ENCODE peak calls at places on chromosome 20, in six cellular contexts. M is IMR-90, W is GM23248, B is HepG2, R is OCI-LY7, X is fibroblast of lung. F is an unnamed sample.

GRCh38 chr20:40663991-40664880 is 24.8 kb downstream of the MAFB start:
- DNase-seq in M (no peak), W (peak), B (no peak), R (no peak), X (no peak), F (no peak)

GRCh38 chr20:5557123-5557522 is 193.1 kb upstream of the SHLD1 start:
- DNase-seq in M (peak), W (peak), B (peak), R (peak), X (peak), F (peak)

GRCh38 chr20:13142143-13142542 is 78.9 kb upstream of the ISM1 start:
- DNase-seq in M (no peak), W (no peak), B (peak), R (no peak), X (peak), F (no peak)

GRCh38 chr20:59812286-59813125 is 120.9 kb downstream of the SYCP2 start:
- DNase-seq in M (no peak), W (no peak), B (no peak), R (no peak), X (no peak), F (no peak)

GRCh38 chr20:20731000-20731944 is 18.8 kb upstream of the RALGAPA2 start:
- DNase-seq in M (no peak), W (no peak), B (no peak), R (no peak), X (peak), F (no peak)

GRCh38 chr20:3716195-3716834 is 3.9 kb upstream of the SIGLEC1 start:
- DNase-seq in M (peak), W (peak), B (peak), R (peak), X (peak), F (peak)

GRCh38 chr20:42656130-42656529 is 533.6 kb downstream of the PTPRT start:
- DNase-seq in M (no peak), W (no peak), B (no peak), R (no peak), X (no peak), F (no peak)

GRCh38 chr20:4073852-4074741 is 58.7 kb upstream of the RNF24 start:
- DNase-seq in M (no peak), W (peak), B (no peak), R (no peak), X (no peak), F (no peak)

GRCh38 chr20:62698231-62698630 is 10.4 kb upstream of the NTSR1 start:
- DNase-seq in M (no peak), W (no peak), B (no peak), R (no peak), X (no peak), F (no peak)

GRCh38 chr20:7996898-7997297 is 22.7 kb downstream of the TMX4 start:
- DNase-seq in M (no peak), W (no peak), B (no peak), R (no peak), X (no peak), F (no peak)

GRCh38 chr20:13111249-13111911 is 102.6 kb downstream of the SPTLC3 start:
- DNase-seq in M (no peak), W (no peak), B (peak), R (no peak), X (no peak), F (no peak)

GRCh38 chr20:55535366-55535765 is 470.0 kb downstream of the CBLN4 start:
- DNase-seq in M (no peak), W (no peak), B (no peak), R (no peak), X (no peak), F (no peak)

GRCh38 chr20:10228330-10228729 is 9.7 kb downstream of the SNAP25 start:
- DNase-seq in M (no peak), W (no peak), B (peak), R (no peak), X (no peak), F (peak)

GRCh38 chr20:62158541-62158940 is 15.0 kb downstream of the SS18L1 start:
- DNase-seq in M (no peak), W (no peak), B (no peak), R (no peak), X (no peak), F (no peak)

GRCh38 chr20:19750907-19751636 is 7.0 kb upstream of the RIN2 start:
- DNase-seq in M (no peak), W (no peak), B (no peak), R (no peak), X (no peak), F (peak)

GRCh38 chr20:23268792-23269354 is 81.7 kb upstream of the NXT1 start:
- DNase-seq in M (no peak), W (no peak), B (peak), R (peak), X (no peak), F (no peak)

GRCh38 chr20:53990768-53991472 is 79.5 kb downstream of the BCAS1 start:
- DNase-seq in M (no peak), W (no peak), B (no peak), R (no peak), X (no peak), F (no peak)

GRCh38 chr20:18287546-18287914 is 797 bp upstream of the ZNF133 start:
- DNase-seq in M (no peak), W (peak), B (no peak), R (no peak), X (no peak), F (peak)

GRCh38 chr20:57007171-57007540 is 259.3 kb downstream of the BMP7 start:
- DNase-seq in M (no peak), W (no peak), B (no peak), R (peak), X (no peak), F (no peak)

GRCh38 chr20:38589351-38589750 is 8.4 kb downstream of the ADIG start:
- DNase-seq in M (no peak), W (no peak), B (no peak), R (no peak), X (no peak), F (no peak)

GRCh38 chr20:13312300-13312699 is 91.2 kb downstream of the ISM1 start:
- DNase-seq in M (no peak), W (peak), B (no peak), R (no peak), X (no peak), F (no peak)

GRCh38 chr20:48421547-48421946 is 406.3 kb downstream of the PREX1 start:
- DNase-seq in M (no peak), W (no peak), B (no peak), R (peak), X (no peak), F (no peak)

GRCh38 chr20:11067359-11067758 is 393.6 kb upstream of the JAG1 start:
- DNase-seq in M (no peak), W (peak), B (no peak), R (no peak), X (no peak), F (no peak)

GRCh38 chr20:6269163-6269873 is 146.5 kb upstream of the FERMT1 start:
- DNase-seq in M (no peak), W (no peak), B (no peak), R (no peak), X (no peak), F (no peak)

GRCh38 chr20:15099130-15099529 is 761.7 kb upstream of the FLRT3 start:
- DNase-seq in M (no peak), W (no peak), B (no peak), R (no peak), X (no peak), F (no peak)

GRCh38 chr20:21514553-21515251 is 838 bp upstream of the NKX2-2 start:
- DNase-seq in M (no peak), W (no peak), B (no peak), R (no peak), X (no peak), F (no peak)

GRCh38 chr20:61301995-61302525 is 50.0 kb downstream of the CDH4 start:
- DNase-seq in M (no peak), W (no peak), B (no peak), R (no peak), X (no peak), F (no peak)

GRCh38 chr20:11277170-11277569 is 603.4 kb upstream of the JAG1 start:
- DNase-seq in M (no peak), W (no peak), B (no peak), R (no peak), X (no peak), F (no peak)

GRCh38 chr20:44231713-44232468 is 15.2 kb upstream of the GDAP1L1 start:
- DNase-seq in M (no peak), W (no peak), B (peak), R (no peak), X (no peak), F (no peak)

GRCh38 chr20:8210749-8211148 is 78.7 kb downstream of the PLCB1 start:
- DNase-seq in M (no peak), W (no peak), B (no peak), R (no peak), X (no peak), F (no peak)

GRCh38 chr20:49431345-49431744 is 51.1 kb downstream of the KCNB1 start:
- DNase-seq in M (no peak), W (peak), B (no peak), R (no peak), X (no peak), F (no peak)

GRCh38 chr20:32493356-32493755 is 91.8 kb downstream of the NOL4L start:
- DNase-seq in M (no peak), W (no peak), B (no peak), R (no peak), X (no peak), F (no peak)
- H2AFZ ChIP-seq in M (no peak), W (no peak), B (no peak), R (no peak), X (no peak), F (no peak)

GRCh38 chr20:46304361-46304760 is 3.9 kb downstream of the CDH22 start:
- DNase-seq in M (peak), W (no peak), B (no peak), R (no peak), X (peak), F (no peak)

GRCh38 chr20:46306743-46307138 is 1.6 kb downstream of the CDH22 start:
- DNase-seq in M (no peak), W (no peak), B (no peak), R (no peak), X (no peak), F (no peak)

GRCh38 chr20:46304852-46305251 is 3.4 kb downstream of the CDH22 start:
- DNase-seq in M (no peak), W (no peak), B (no peak), R (no peak), X (no peak), F (no peak)

GRCh38 chr20:46305973-46306360 is 2.3 kb downstream of the CDH22 start:
- DNase-seq in M (no peak), W (no peak), B (no peak), R (no peak), X (no peak), F (no peak)

GRCh38 chr20:46305331-46305972 is 2.8 kb downstream of the CDH22 start:
- DNase-seq in M (no peak), W (no peak), B (no peak), R (no peak), X (no peak), F (no peak)
- H2AFZ ChIP-seq in M (no peak), W (no peak), B (no peak), R (no peak), X (no peak), F (no peak)

GRCh38 chr20:58162976-58163375 is 65.5 kb downstream of the ANKRD60 start:
- DNase-seq in M (no peak), W (no peak), B (no peak), R (no peak), X (no peak), F (peak)

GRCh38 chr20:58161192-58161591 is 67.3 kb downstream of the ANKRD60 start:
- DNase-seq in M (no peak), W (peak), B (no peak), R (no peak), X (no peak), F (no peak)

GRCh38 chr20:58155148-58155925 is 73.1 kb downstream of the ANKRD60 start:
- DNase-seq in M (no peak), W (no peak), B (no peak), R (no peak), X (no peak), F (no peak)

DNA sequence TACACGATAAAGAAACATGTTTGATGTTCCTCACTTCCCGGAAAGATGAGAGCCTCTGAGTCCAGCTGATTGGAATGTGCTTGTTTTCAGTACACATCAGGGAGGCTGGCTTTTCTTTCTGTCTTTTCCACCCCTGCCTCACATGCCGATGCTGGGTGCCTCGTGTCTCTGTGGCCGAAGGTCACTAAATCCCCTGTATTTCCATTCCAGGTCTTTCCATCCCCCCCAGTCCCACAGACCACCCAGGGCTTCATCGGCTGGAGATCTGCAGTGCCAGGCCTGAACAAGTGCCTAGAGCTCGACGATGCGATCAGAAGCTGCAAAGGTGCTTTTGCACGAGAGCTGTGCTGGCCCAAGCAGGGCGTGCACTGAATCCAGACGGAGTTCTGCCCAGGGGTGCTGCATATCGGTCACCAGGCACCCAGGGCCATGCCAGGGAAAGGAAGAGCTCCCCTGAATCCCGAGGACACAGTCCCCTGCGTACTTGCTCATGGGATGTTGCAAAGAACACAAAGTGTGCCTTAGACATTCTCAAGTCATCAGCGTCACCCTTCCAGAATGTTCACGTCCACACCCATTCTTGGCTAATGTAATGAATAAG is 67.9 kb downstream of the ANKRD60 start:
- DNase-seq in M (peak), W (peak), B (no peak), R (no peak), X (peak), F (no peak)
- H2AFZ ChIP-seq in M (no peak), W (peak), B (no peak), R (no peak), X (peak), F (no peak)

GRCh38 chr20:64091762-64092161 is 7.6 kb upstream of the LKAAEAR1 start:
- DNase-seq in M (no peak), W (no peak), B (no peak), R (no peak), X (no peak), F (no peak)
- H2AFZ ChIP-seq in M (no peak), W (no peak), B (no peak), R (no peak), X (no peak), F (no peak)

GRCh38 chr20:50958733-50959542 is at the start of gene MOCS3:
- DNase-seq in M (peak), W (peak), B (peak), R (peak), X (peak), F (peak)
- H2AFZ ChIP-seq in M (peak), W (peak), B (peak), R (peak), X (peak), F (peak)

GRCh38 chr20:24575811-24576210 is 106.4 kb downstream of the SYNDIG1 start:
- DNase-seq in M (no peak), W (no peak), B (no peak), R (no peak), X (no peak), F (no peak)
- H2AFZ ChIP-seq in M (no peak), W (no peak), B (no peak), R (no peak), X (no peak), F (no peak)

GRCh38 chr20:36526521-36527011 is 14.8 kb upstream of the MYL9 start:
- DNase-seq in M (no peak), W (no peak), B (no peak), R (no peak), X (no peak), F (no peak)

GRCh38 chr20:36519944-36520343 is 21.4 kb upstream of the MYL9 start:
- DNase-seq in M (peak), W (peak), B (no peak), R (no peak), X (peak), F (no peak)

GRCh38 chr20:36521526-36521925 is 19.8 kb upstream of the MYL9 start:
- DNase-seq in M (no peak), W (no peak), B (no peak), R (no peak), X (no peak), F (no peak)

GRCh38 chr20:36525620-36526365 is 15.5 kb upstream of the MYL9 start:
- DNase-seq in M (no peak), W (no peak), B (no peak), R (no peak), X (no peak), F (no peak)

DNA sequence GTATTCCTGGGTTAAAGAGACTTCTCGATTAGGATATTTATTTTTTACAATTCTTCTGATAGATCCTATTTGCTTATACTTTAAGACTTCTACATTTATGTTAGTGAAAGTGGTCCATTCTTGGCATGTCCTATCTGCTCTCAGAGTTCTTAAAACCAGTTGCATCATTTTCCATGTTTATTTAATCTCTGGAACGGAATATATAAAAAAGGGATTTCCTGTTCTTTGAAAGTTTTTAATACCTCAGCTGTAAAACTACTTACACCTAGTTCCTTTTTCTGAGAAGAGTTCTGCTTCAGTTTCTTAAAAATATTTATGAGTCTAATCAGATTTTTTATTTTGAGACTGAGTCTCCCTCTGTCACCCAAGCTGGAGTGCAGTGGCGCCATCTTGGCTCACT is 18.0 kb upstream of the MYL9 start:
- DNase-seq in M (peak), W (no peak), B (no peak), R (no peak), X (no peak), F (no peak)
- H2AFZ ChIP-seq in M (no peak), W (no peak), B (no peak), R (no peak), X (no peak), F (no peak)

F was measured in hepatocyte.